ENCODE peak calls at places on chromosomes 13 and 19, in nine cellular contexts. M, B, F, R, G, I, V, E and L are unnamed samples. For H3K36me3, the result is how much of the 10 kb centered on the place peaks cover.

GRCh38 chr13:39531646-39532045 is 71.3 kb downstream of the LHFPL6 start:
- DNase-seq in E (no peak), M (no peak), I (no peak), V (no peak), G (no peak), F (no peak), R (no peak), B (no peak), L (no peak)

GRCh38 chr13:102333320-102334181 is 68.3 kb downstream of the FGF14 start:
- DNase-seq in M (no peak), I (no peak), F (no peak), E (no peak), V (no peak), B (no peak), R (no peak), G (no peak), L (no peak)

GRCh38 chr13:44046428-44046827 is 166.7 kb downstream of the LACC1 start:
- DNase-seq in B (no peak), I (no peak), V (no peak), R (no peak), E (no peak), M (no peak), G (no peak), F (no peak), L (no peak)

GRCh38 chr19:13169769-13170168 is 19.6 kb downstream of the IER2 start:
- DNase-seq in I (no peak), F (no peak), V (no peak), G (no peak), R (no peak), B (no peak), E (peak), M (no peak), L (no peak)

GRCh38 chr19:47661161-47661560 is 52.1 kb upstream of the EHD2 start:
- DNase-seq in G (no peak), F (no peak), B (no peak), R (no peak), I (no peak), V (peak), M (no peak), E (no peak), L (no peak)

GRCh38 chr19:28881616-28882015 is 331.3 kb downstream of the UQCRFS1 start:
- DNase-seq in E (no peak), B (peak), M (no peak), F (no peak), R (no peak), V (no peak), I (no peak), G (no peak), L (no peak)

GRCh38 chr13:107866666-107867623 is 348.4 kb downstream of the LIG4 start:
- DNase-seq in B (no peak), I (no peak), E (no peak), V (no peak), G (peak), R (no peak), M (no peak), F (no peak), L (peak)

GRCh38 chr19:10102787-10103236 is 334 bp upstream of the ANGPTL6 start:
- DNase-seq in G (no peak), R (no peak), B (peak), E (no peak), M (no peak), F (no peak), V (no peak), I (no peak), L (no peak)

GRCh38 chr19:18500376-18500775 is 21.5 kb downstream of the ELL start:
- DNase-seq in E (no peak), M (no peak), B (no peak), R (no peak), V (no peak), G (no peak), F (peak), I (no peak), L (no peak)

GRCh38 chr13:26476111-26476743 is 81.3 kb upstream of the WASF3 start:
- DNase-seq in V (peak), B (no peak), G (no peak), F (peak), M (no peak), E (no peak), R (peak), I (no peak), L (no peak)

GRCh38 chr13:80235131-80235530 is 105.8 kb downstream of the SPRY2 start:
- DNase-seq in R (no peak), I (no peak), B (no peak), M (no peak), G (no peak), E (no peak), V (no peak), F (no peak), L (no peak)

GRCh38 chr13:30332516-30333165 is 25.3 kb upstream of the KATNAL1 start:
- DNase-seq in F (no peak), M (no peak), B (no peak), E (no peak), V (no peak), R (no peak), G (no peak), I (no peak), L (no peak)

GRCh38 chr13:23639672-23640275 is 69.6 kb downstream of the TNFRSF19 start:
- DNase-seq in I (no peak), B (no peak), M (no peak), E (no peak), R (no peak), V (no peak), F (no peak), G (no peak), L (no peak)

GRCh38 chr13:32902898-32903297 is 113.3 kb upstream of the KL start:
- DNase-seq in E (no peak), V (peak), G (no peak), I (no peak), B (no peak), R (peak), F (peak), M (no peak), L (no peak)

GRCh38 chr13:46389985-46390384 is 2.9 kb upstream of the RUBCNL start:
- DNase-seq in V (no peak), M (no peak), I (peak), G (no peak), B (peak), R (no peak), E (no peak), F (peak), L (no peak)

GRCh38 chr13:110491869-110492268 is 69.7 kb downstream of the RAB20 start:
- DNase-seq in V (no peak), E (no peak), G (no peak), B (no peak), F (no peak), M (no peak), I (no peak), R (peak), L (no peak)
- H3K36me3 ChIP-seq in V (half or more), E (under half), G (under half), B (under half), F (half or more), M (under half), I (under half), R (under half), L (under half)

DNA sequence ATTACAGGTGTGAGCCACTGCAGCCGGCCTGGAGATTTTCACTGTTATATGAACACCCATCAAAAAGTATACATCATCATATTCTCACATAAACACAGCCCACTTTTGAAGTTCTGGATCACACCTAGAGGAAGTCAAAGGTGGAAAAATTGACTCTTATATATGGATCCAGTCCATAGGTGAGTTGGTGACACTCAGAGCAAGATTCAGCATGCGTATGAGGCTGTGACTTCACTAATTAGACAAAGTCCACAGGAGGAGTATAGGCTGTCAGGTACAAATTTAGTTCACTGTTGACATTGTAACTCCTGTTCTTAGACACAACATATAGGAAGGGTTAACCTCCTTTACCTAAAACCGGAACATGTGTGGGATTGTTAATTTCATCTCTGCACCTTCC is 31.4 kb upstream of the ZNF254 start:
- DNase-seq in F (no peak), R (no peak), I (no peak), E (no peak), B (no peak), G (no peak), M (no peak), V (no peak), L (no peak)
- H3K36me3 ChIP-seq in F (half or more), R (under half), I (half or more), E (under half), B (under half), G (half or more), M (under half), V (half or more), L (half or more)

DNA sequence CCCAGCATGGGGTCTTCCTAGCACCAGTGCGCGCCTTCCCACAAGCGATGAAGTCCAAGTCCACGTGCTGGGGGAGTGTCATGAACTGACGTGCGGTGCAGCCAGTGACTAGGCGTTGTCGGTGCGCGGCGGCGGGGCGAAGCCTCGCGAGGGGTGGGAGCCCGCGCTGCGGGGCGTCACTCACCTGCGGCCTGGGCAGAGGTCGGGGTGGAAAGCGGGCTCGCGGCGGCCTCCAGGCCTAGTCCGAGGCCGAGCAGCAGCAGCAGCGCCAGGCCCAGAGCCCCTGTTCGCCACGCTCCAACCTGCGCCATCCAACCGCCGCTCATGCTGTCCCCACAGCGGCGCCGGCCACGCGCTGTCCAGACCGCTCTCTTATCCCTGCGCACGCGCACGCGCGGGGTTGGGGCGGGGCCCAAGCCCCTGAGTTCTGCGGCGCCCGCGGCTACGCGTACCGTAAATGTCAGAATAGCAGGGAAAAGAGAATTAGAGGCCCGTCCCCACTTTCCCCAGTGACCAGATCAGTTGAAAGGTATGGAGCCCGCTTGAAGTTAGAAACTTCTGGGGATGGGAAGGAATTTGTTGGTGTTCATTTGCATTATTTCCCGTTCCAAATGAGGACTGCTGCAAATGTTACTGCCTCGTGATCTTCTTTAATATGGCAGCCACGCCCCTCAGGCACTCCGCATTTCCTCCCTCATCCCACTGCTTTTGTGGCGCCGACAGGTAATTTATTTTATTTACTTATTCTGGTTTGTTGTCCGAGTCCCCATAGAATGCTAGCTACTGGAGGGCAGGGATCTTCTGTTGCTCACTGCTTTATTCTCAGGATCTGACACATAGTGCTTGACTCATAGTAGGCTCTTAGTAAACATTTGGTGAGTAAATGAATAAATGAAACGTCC is at the start of gene CD320:
- DNase-seq in G (peak), E (peak), I (peak), B (peak), V (peak), R (peak), F (peak), M (peak), L (peak)
- H3K36me3 ChIP-seq in G (under half), E (under half), I (under half), B (under half), V (under half), R (under half), F (under half), M (under half), L (under half)

DNA sequence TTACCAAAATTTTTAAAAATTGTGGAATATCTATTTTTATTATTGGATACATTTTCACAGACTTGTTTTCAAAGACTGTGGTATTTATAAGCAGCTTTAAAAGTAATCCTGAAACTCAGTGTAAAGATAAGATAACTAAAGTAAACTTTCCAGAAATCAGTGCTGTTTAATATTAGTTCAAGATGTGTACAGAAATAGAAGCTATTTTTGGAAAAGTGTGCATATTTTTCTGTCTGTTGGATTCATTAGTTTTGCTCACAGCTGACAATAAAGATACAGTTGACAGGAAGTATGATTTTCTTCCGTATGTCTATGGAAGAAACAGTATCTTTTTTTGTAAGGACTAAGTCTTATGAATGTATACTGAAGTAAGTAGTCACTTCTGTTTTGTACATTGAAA is 85.9 kb downstream of the GJA3 start:
- DNase-seq in M (no peak), R (no peak), E (no peak), F (no peak), V (no peak), B (no peak), G (no peak), I (no peak), L (no peak)
- H3K36me3 ChIP-seq in M (under half), R (under half), E (under half), F (under half), V (under half), B (under half), G (under half), I (under half), L (under half)

DNA sequence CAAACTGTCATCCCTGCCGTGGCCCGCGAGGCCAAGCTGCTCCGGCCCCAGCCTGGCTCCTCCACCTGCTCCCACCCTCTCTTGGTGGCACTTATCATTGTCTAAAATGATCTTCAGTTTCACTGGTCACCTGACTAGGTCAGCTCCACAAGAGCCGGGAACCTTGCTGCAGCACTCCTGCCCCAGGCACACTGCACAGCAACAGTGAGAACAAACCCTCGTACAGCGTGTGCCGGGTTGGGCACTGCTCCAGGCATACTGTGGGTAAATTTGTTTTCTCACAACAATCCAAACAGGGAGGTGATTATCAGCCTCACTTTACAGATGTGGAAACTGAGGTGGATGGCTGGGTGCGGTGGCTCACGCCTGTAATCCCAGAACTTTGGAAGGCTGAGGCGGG is 8.9 kb downstream of the DEDD2 start:
- DNase-seq in I (no peak), R (peak), B (no peak), F (peak), V (no peak), E (no peak), G (no peak), M (no peak), L (no peak)
- H3K36me3 ChIP-seq in I (half or more), R (under half), B (under half), F (half or more), V (half or more), E (half or more), G (half or more), M (half or more), L (half or more)

GRCh38 chr19:16157601-16158000 is 14.1 kb downstream of the HSH2D start:
- DNase-seq in B (no peak), I (no peak), R (no peak), E (no peak), F (no peak), M (no peak), G (no peak), V (no peak), L (no peak)
- H3K36me3 ChIP-seq in B (under half), I (under half), R (under half), E (under half), F (under half), M (under half), G (under half), V (under half), L (under half)

GRCh38 chr19:652467-653389 is 10.3 kb downstream of the RNF126 start:
- DNase-seq in M (no peak), F (no peak), V (no peak), R (no peak), B (no peak), E (no peak), I (no peak), G (no peak), L (no peak)
- H3K36me3 ChIP-seq in M (under half), F (half or more), V (half or more), R (under half), B (under half), E (under half), I (half or more), G (under half), L (half or more)

DNA sequence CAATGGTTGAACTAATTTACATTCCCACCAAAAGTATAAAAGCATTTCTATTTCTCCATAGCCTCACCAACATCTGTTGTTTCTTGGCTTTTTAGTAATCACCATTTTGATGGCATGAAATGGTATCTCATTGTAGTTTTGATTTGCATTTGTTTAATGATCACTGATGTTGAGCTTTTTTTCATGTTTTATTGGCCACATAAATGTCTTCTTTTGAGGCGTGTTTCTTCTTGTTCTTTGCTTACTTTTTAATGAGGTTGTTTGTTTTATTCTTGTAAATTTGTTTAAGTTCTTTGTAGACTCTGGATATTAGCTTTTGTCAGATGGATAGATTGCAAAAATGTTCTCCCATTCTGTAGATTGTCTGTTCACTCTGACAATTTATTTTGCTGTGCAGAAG is 28.2 kb downstream of the ZNF714 start:
- DNase-seq in G (no peak), E (no peak), M (no peak), F (no peak), R (no peak), V (no peak), B (no peak), I (no peak), L (no peak)
- H3K36me3 ChIP-seq in G (under half), E (under half), M (under half), F (under half), R (under half), V (under half), B (under half), I (under half), L (under half)

GRCh38 chr19:35017507-35017906 is 12.8 kb upstream of the SCN1B start:
- DNase-seq in E (no peak), B (no peak), R (no peak), M (no peak), V (no peak), I (no peak), G (no peak), F (no peak), L (no peak)
- H3K36me3 ChIP-seq in E (under half), B (under half), R (under half), M (half or more), V (half or more), I (half or more), G (half or more), F (half or more), L (under half)

GRCh38 chr19:7469654-7470285 is 19.1 kb downstream of the PEX11G start:
- DNase-seq in G (no peak), M (no peak), V (no peak), R (no peak), I (no peak), B (no peak), F (no peak), E (no peak), L (no peak)
- H3K36me3 ChIP-seq in G (under half), M (under half), V (half or more), R (under half), I (half or more), B (under half), F (half or more), E (under half), L (under half)